ENCODE peak calls at places on chromosome 3, in four cellular contexts. V is K562, U is HepG2, G is GM12878. E is an unnamed sample.

GRCh38 chr3:172562881-172563835 is 39.9 kb upstream of the TNFSF10 start:
- DNase-seq in V (no peak), G (no peak), U (peak; percentile 61), E (no peak)

GRCh38 chr3:155065537-155065936 is 14.6 kb upstream of the MME start:
- DNase-seq in V (no peak), U (no peak), G (no peak), E (no peak)

GRCh38 chr3:62371032-62371734 is 2.2 kb downstream of the FEZF2 start:
- DNase-seq in G (no peak), U (no peak), V (no peak), E (no peak)

GRCh38 chr3:44359146-44359751 is 20.7 kb downstream of the TCAIM start:
- DNase-seq in U (peak; percentile 96), V (no peak), G (no peak), E (no peak)

GRCh38 chr3:60989893-60990740 is 261.1 kb downstream of the FHIT start:
- DNase-seq in V (no peak), G (no peak), U (no peak), E (peak; percentile 10)

GRCh38 chr3:2653706-2654105 is 456.5 kb downstream of the IL5RA start:
- DNase-seq in U (no peak), V (no peak), G (no peak), E (no peak)

GRCh38 chr3:21357241-21357640 is 393.8 kb downstream of the ZNF385D start:
- DNase-seq in G (no peak), V (no peak), U (no peak), E (no peak)

GRCh38 chr3:15426579-15427118 is 695 bp downstream of the METTL6 start:
- DNase-seq in V (no peak), U (no peak), G (no peak), E (no peak)

GRCh38 chr3:134357914-134358811 is 16.1 kb downstream of the AMOTL2 start:
- DNase-seq in V (peak; percentile 26), U (peak; percentile 87), G (no peak), E (no peak)

GRCh38 chr3:18098960-18099587 is 326.1 kb downstream of the SATB1 start:
- DNase-seq in U (no peak), V (no peak), G (no peak), E (no peak)

GRCh38 chr3:53238051-53238850 is 17.6 kb downstream of the TKT start:
- DNase-seq in U (peak; percentile 80), G (no peak), V (no peak), E (no peak)

GRCh38 chr3:37096292-37096691 is 78.1 kb downstream of the LRRFIP2 start:
- DNase-seq in G (no peak), U (peak; percentile 73), V (no peak), E (no peak)

GRCh38 chr3:144900366-144900765 is 928.7 kb downstream of the DIPK2A start:
- DNase-seq in V (no peak), G (no peak), U (no peak), E (no peak)
- TF ChIP-seq BHLHE40 in V (no peak), G (no peak), U (no peak), E (no peak)

DNA sequence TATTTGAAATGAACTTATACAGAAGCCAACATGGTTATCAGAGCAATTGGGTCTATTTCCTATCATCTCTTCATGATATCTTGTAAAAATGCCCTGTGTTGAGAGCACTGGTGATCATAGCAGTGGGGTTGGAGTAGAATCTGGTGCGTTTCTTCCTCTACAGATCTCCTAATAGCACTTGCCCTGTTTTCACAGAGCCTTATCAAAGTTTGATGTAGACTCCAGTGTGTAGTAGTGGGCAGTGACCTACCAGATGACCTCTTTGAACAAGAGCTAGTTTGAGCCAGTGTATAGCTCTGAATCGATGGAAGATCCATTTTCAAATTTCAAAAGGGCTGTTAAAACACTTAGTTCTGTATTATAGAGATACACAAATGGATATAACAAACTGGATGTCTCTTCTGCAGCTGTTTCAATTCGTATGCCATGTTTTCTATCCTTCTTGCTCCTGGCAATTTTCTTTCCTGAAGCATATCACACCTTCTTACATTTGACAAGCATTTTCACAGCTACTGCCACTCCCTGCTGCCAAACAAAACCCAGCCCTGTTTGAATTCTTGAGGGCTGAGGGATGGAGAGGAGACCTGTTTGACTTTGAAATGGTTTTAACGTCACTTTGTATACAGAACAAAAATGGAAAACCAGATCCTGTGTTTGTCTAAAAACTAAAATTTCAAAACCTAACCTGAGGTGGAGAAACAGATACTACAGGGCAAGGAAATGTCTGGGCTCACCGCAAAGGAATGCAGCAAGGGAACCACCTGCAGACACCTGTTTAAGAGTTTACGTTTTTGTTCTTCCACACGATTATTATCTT is 354.5 kb upstream of the TPRG1 start:
- DNase-seq in V (no peak), U (no peak), G (no peak), E (no peak)
- TF ChIP-seq TARDBP in V (no peak), U (no peak), G (no peak), E (no peak)

DNA sequence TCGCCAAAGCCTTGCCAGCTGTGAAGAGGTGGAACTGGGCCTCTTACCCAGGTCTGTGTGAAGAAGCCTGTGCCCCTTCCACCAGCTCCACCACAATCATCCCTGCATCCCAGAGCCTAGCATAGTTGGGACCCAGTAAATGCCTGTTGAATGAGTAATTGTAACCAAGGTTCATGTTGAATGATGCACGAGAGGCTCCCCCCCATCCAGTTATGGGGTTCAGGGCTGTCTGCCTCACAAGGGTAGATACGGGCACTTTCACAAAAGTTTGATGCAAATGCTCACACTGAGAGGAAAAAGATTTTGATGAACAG is 29.5 kb upstream of the TSEN2 start:
- DNase-seq in U (no peak), V (no peak), G (no peak), E (no peak)
- TF ChIP-seq BHLHE40 in U (no peak), V (no peak), G (no peak), E (no peak)

DNA sequence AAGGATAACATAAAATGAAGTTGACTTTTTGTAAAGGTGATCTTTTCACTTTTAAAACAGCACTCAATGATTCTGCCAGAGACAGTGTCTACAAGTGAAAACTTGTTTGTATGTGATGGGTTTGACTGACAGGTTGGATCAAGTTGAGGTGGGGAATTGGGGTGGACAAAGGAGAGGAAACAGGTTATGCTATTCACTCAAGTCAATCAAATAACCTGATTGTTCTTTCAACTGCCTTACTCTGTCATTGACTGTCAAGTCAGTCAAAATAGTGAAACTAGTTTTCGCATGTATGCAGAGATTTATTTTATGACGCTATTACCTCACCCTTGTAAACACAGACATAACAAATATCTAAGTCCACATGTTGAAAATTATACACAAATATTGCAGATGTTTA is 187.7 kb downstream of the ROBO2 start:
- DNase-seq in V (no peak), G (no peak), U (no peak), E (no peak)
- TF ChIP-seq TARDBP in V (no peak), G (no peak), U (no peak), E (no peak)

GRCh38 chr3:124816206-124816605 is 71.0 kb downstream of the ITGB5 start:
- DNase-seq in U (no peak), V (no peak), G (no peak), E (no peak)

GRCh38 chr3:124812291-124813265 is 74.6 kb downstream of the ITGB5 start:
- DNase-seq in G (no peak), U (peak; percentile 74), V (peak; percentile 66), E (no peak)

GRCh38 chr3:124817079-124817478 is 70.1 kb downstream of the ITGB5 start:
- DNase-seq in U (no peak), V (no peak), G (no peak), E (no peak)

GRCh38 chr3:124813541-124813940 is 73.6 kb downstream of the ITGB5 start:
- DNase-seq in U (no peak), V (no peak), G (no peak), E (no peak)

DNA sequence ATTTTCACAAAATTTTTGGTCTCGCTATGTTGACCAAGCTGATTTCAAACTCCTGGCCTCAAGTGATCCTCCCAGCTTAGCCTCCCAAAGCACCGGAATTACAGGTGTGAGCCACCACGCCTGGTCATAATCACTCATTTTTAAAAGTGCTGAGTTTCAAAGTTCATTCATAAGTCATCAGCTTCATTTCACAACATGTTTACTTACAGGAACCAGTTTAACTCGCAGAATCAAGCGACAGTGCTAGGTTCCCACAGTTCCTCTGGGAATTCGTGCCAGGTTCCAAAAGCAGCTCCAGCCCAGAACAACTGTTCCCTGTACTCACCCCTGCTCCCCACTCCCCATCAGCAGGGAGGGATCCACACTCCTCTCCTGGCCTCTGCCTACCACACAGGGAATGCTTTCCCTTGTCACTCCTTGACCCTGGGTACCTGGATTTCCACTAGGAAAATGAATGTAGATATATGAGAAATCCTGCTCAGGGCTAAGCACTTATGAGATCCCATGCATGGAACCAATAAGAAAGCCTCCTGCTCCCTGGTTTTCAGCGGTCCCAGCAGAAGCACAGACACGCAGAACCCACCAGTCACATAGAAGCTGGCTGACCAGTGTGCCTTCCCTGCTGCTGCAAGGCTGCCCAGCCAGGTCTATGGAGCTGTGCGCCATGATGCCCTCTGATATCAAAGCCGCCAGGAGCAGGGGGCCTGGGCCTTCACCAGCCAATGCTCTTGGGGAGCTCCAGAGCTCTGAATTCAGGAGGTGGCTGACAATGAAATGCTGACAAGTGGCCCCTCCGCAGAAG is 72.3 kb downstream of the ITGB5 start:
- DNase-seq in U (peak; percentile 71), G (no peak), V (no peak), E (no peak)
- TF ChIP-seq BHLHE40 in U (no peak), G (no peak), V (no peak), E (no peak)

GRCh38 chr3:156687023-156687422 is 12.6 kb downstream of the TIPARP start:
- DNase-seq in G (no peak), V (no peak), U (no peak), E (no peak)

GRCh38 chr3:156685198-156685597 is 10.8 kb downstream of the TIPARP start:
- DNase-seq in G (no peak), V (no peak), U (no peak), E (no peak)

GRCh38 chr3:156682963-156683362 is 8.6 kb downstream of the TIPARP start:
- DNase-seq in G (no peak), V (no peak), U (no peak), E (no peak)

GRCh38 chr3:156688849-156689452 is 14.6 kb downstream of the TIPARP start:
- DNase-seq in V (no peak), U (no peak), G (no peak), E (no peak)

GRCh38 chr3:156685752-156686151 is 11.4 kb downstream of the TIPARP start:
- DNase-seq in U (no peak), G (no peak), V (no peak), E (no peak)
- TF ChIP-seq TARDBP in U (no peak), G (no peak), V (no peak), E (no peak)

GRCh38 chr3:194135516-194135805 is 487 bp upstream of the HES1 start:
- DNase-seq in G (no peak), U (no peak), V (no peak), E (no peak)

GRCh38 chr3:194137314-194138097 is 1.6 kb downstream of the HES1 start:
- DNase-seq in V (peak; percentile 69), G (no peak), U (peak; percentile 29), E (no peak)

GRCh38 chr3:194135806-194136518 is at the start of gene HES1:
- DNase-seq in V (peak; percentile 92), U (peak; percentile 95), G (peak; percentile 61), E (peak; percentile 70)

GRCh38 chr3:194138098-194138474 is 2.1 kb downstream of the HES1 start:
- DNase-seq in V (no peak), G (no peak), U (no peak), E (no peak)

GRCh38 chr3:194136519-194137313 is 768 bp downstream of the HES1 start:
- DNase-seq in G (no peak), V (no peak), U (peak; percentile 14), E (no peak)
- TF ChIP-seq BHLHE40 in G (no peak), V (no peak), U (no peak), E (no peak)

GRCh38 chr3:1092771-1093170 is at the start of gene CNTN6:
- DNase-seq in U (no peak), V (no peak), G (no peak), E (no peak)
- TF ChIP-seq TARDBP in U (no peak), V (no peak), G (no peak), E (no peak)

E was measured in HEK293T.